ENCODE peak calls at places on chromosomes 12 and 14, in seven cellular contexts. J, X, O, S, L, M and D are unnamed samples.

GRCh38 chr14:103074699-103075341 is 9.2 kb upstream of the LBHD2 start:
- DNase-seq in J (no peak), X (no peak), O (peak; percentile 79), S (no peak), L (no peak), M (no peak), D (no peak)

GRCh38 chr12:67910360-67911292 is 78.6 kb upstream of the IFNG-AS1 start:
- DNase-seq in J (no peak), X (no peak), O (no peak), S (peak; percentile 97), L (peak; percentile 23), M (no peak), D (no peak)

GRCh38 chr14:31770271-31770670 is 209.1 kb downstream of the NUBPL start:
- DNase-seq in J (no peak), X (no peak), O (no peak), S (no peak), L (no peak), M (no peak), D (no peak)

GRCh38 chr14:66104486-66104885 is 381.7 kb upstream of the CCDC196 start:
- DNase-seq in J (no peak), X (peak; percentile 38), O (no peak), S (no peak), L (no peak), M (no peak), D (no peak)

GRCh38 chr12:32302218-32302826 is 97.0 kb upstream of the FGD4 start:
- DNase-seq in J (no peak), X (peak; percentile 40), O (no peak), S (no peak), L (peak; percentile 11), M (no peak), D (peak; percentile 10)

GRCh38 chr12:89353823-89354629 is 1.7 kb upstream of the DUSP6 start:
- DNase-seq in J (peak; percentile 62), X (peak; percentile 93), O (peak; percentile 92), S (no peak), L (peak; percentile 59), M (peak; percentile 55), D (peak; percentile 66)

GRCh38 chr12:99498756-99499155 is 148.8 kb upstream of the GARIN6 start:
- DNase-seq in J (no peak), X (no peak), O (no peak), S (peak; percentile 20), L (peak; percentile 7), M (no peak), D (no peak)

GRCh38 chr14:67618617-67619063 is 1.1 kb upstream of the ARG2 start:
- DNase-seq in J (peak; percentile 57), X (no peak), O (peak; percentile 20), S (peak; percentile 60), L (peak; percentile 16), M (peak; percentile 14), D (peak; percentile 18)

GRCh38 chr14:68924392-68925158 is 54.5 kb downstream of the ACTN1 start:
- DNase-seq in J (no peak), X (no peak), O (no peak), S (no peak), L (no peak), M (no peak), D (no peak)

GRCh38 chr14:94571950-94572349 is 9.3 kb upstream of the SERPINA5 start:
- DNase-seq in J (no peak), X (no peak), O (no peak), S (no peak), L (peak; percentile 16), M (no peak), D (no peak)